ENCODE peak calls at places on chromosomes 16 and 17, in five cellular contexts. One of them, this sample, is unnamed.

GRCh38 chr17:82217530-82218204 is 5.0 kb upstream of the CCDC57 start:
- DNase-seq in HCT116: no peak
- DNase-seq in SK-N-SH: peak; percentile 46
- DNase-seq in neural progenitor cell: no peak
- DNase-seq in PC-3: peak; percentile 93
- DNase-seq in this sample: peak; percentile 91

GRCh38 chr17:2792541-2793169 is 3.6 kb upstream of the RAP1GAP2 start:
- DNase-seq in neural progenitor cell: no peak
- DNase-seq in SK-N-SH: no peak
- DNase-seq in PC-3: no peak
- DNase-seq in HCT116: no peak
- DNase-seq in this sample: no peak

GRCh38 chr16:12358898-12359297 is 382.4 kb downstream of the SNX29 start:
- DNase-seq in HCT116: no peak
- DNase-seq in neural progenitor cell: no peak
- DNase-seq in SK-N-SH: no peak
- DNase-seq in PC-3: peak; percentile 86
- DNase-seq in this sample: no peak

GRCh38 chr17:2551928-2552327 is 40.2 kb upstream of the METTL16 start:
- DNase-seq in neural progenitor cell: peak; percentile 95
- DNase-seq in PC-3: no peak
- DNase-seq in SK-N-SH: no peak
- DNase-seq in HCT116: no peak
- DNase-seq in this sample: no peak

GRCh38 chr16:86042996-86043725 is 144.2 kb downstream of the IRF8 start:
- DNase-seq in neural progenitor cell: no peak
- DNase-seq in PC-3: no peak
- DNase-seq in HCT116: no peak
- DNase-seq in SK-N-SH: no peak
- DNase-seq in this sample: no peak

GRCh38 chr17:62625870-62626200 is 1.6 kb upstream of the MRC2 start:
- DNase-seq in HCT116: no peak
- DNase-seq in SK-N-SH: peak; percentile 13
- DNase-seq in neural progenitor cell: peak; percentile 73
- DNase-seq in PC-3: no peak
- DNase-seq in this sample: no peak

GRCh38 chr16:80198995-80199299 is 341.8 kb upstream of the DYNLRB2 start:
- DNase-seq in neural progenitor cell: no peak
- DNase-seq in SK-N-SH: no peak
- DNase-seq in HCT116: no peak
- DNase-seq in PC-3: no peak
- DNase-seq in this sample: peak; percentile 65

GRCh38 chr16:11232852-11233726 is 22.9 kb downstream of the SOCS1 start:
- DNase-seq in HCT116: no peak
- DNase-seq in SK-N-SH: no peak
- DNase-seq in neural progenitor cell: no peak
- DNase-seq in PC-3: no peak
- DNase-seq in this sample: no peak

GRCh38 chr16:50620646-50621451 is 60.3 kb downstream of the SNX20 start:
- DNase-seq in neural progenitor cell: no peak
- DNase-seq in SK-N-SH: no peak
- DNase-seq in PC-3: no peak
- DNase-seq in HCT116: no peak
- DNase-seq in this sample: no peak

GRCh38 chr17:867896-868489 is 85.8 kb downstream of the MRM3 start:
- DNase-seq in PC-3: no peak
- DNase-seq in neural progenitor cell: no peak
- DNase-seq in HCT116: no peak
- DNase-seq in SK-N-SH: no peak
- DNase-seq in this sample: no peak

GRCh38 chr17:869567-870530 is 87.7 kb downstream of the MRM3 start:
- DNase-seq in HCT116: peak; percentile 72
- DNase-seq in neural progenitor cell: no peak
- DNase-seq in SK-N-SH: no peak
- DNase-seq in PC-3: peak; percentile 86
- DNase-seq in this sample: peak; percentile 94

GRCh38 chr17:866568-867087 is 84.5 kb downstream of the MRM3 start:
- DNase-seq in HCT116: no peak
- DNase-seq in SK-N-SH: no peak
- DNase-seq in PC-3: no peak
- DNase-seq in neural progenitor cell: no peak
- DNase-seq in this sample: no peak

GRCh38 chr17:871731-872517 is 89.8 kb downstream of the MRM3 start:
- DNase-seq in neural progenitor cell: no peak
- DNase-seq in PC-3: no peak
- DNase-seq in HCT116: no peak
- DNase-seq in SK-N-SH: no peak
- DNase-seq in this sample: no peak

DNA sequence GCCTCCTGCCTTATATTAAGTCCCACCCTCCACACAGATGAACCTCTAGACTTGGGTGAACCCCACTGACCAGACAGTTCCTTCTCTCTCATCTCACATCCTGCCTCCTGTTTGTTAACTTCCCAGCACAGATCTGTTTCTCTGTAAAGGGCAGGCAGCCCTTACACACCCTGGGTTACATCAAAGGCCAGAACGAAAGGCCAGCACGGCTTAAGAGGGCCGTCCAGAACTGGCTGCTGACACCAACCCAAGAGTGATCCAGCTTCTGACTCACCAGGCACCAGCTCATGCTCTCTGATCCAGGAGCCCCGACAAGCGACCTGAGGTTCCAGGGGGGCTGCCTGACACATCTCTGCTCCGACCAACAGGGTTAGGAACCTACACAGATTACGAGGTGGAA is 86.9 kb downstream of the MRM3 start:
- DNase-seq in neural progenitor cell: no peak
- DNase-seq in PC-3: no peak
- DNase-seq in SK-N-SH: no peak
- DNase-seq in HCT116: no peak
- DNase-seq in this sample: peak; percentile 92
- TF ChIP-seq EZH2phosphoT487 in neural progenitor cell: no peak
- TF ChIP-seq EZH2phosphoT487 in PC-3: no peak
- TF ChIP-seq EZH2phosphoT487 in SK-N-SH: no peak
- TF ChIP-seq EZH2phosphoT487 in HCT116: no peak
- TF ChIP-seq EZH2phosphoT487 in this sample: no peak

GRCh38 chr17:59763861-59764260 is 56.4 kb downstream of the VMP1 start:
- DNase-seq in PC-3: no peak
- DNase-seq in neural progenitor cell: no peak
- DNase-seq in SK-N-SH: no peak
- DNase-seq in HCT116: no peak
- DNase-seq in this sample: peak; percentile 85

GRCh38 chr17:59767176-59767575 is 59.7 kb downstream of the VMP1 start:
- DNase-seq in neural progenitor cell: no peak
- DNase-seq in HCT116: no peak
- DNase-seq in PC-3: no peak
- DNase-seq in SK-N-SH: no peak
- DNase-seq in this sample: no peak

GRCh38 chr17:59764292-59764741 is 56.9 kb downstream of the VMP1 start:
- DNase-seq in HCT116: no peak
- DNase-seq in PC-3: no peak
- DNase-seq in SK-N-SH: no peak
- DNase-seq in neural progenitor cell: no peak
- DNase-seq in this sample: peak; percentile 48

GRCh38 chr17:59765038-59765437 is 57.6 kb downstream of the VMP1 start:
- DNase-seq in neural progenitor cell: no peak
- DNase-seq in PC-3: no peak
- DNase-seq in HCT116: no peak
- DNase-seq in SK-N-SH: no peak
- DNase-seq in this sample: no peak

GRCh38 chr17:59766486-59766885 is 59.0 kb downstream of the VMP1 start:
- DNase-seq in SK-N-SH: no peak
- DNase-seq in PC-3: no peak
- DNase-seq in HCT116: no peak
- DNase-seq in neural progenitor cell: no peak
- DNase-seq in this sample: no peak
- H3K4me3 ChIP-seq in SK-N-SH: no peak overlapping the region
- H3K4me3 ChIP-seq in PC-3: no peak overlapping the region
- H3K4me3 ChIP-seq in HCT116: no peak overlapping the region
- H3K4me3 ChIP-seq in neural progenitor cell: no peak overlapping the region
- H3K4me3 ChIP-seq in this sample: no peak overlapping the region

GRCh38 chr17:59266748-59267147 is 46.4 kb downstream of the GDPD1 start:
- DNase-seq in PC-3: no peak
- DNase-seq in neural progenitor cell: no peak
- DNase-seq in HCT116: no peak
- DNase-seq in SK-N-SH: no peak
- DNase-seq in this sample: peak; percentile 13
- TF ChIP-seq EZH2phosphoT487 in PC-3: no peak
- TF ChIP-seq EZH2phosphoT487 in neural progenitor cell: no peak
- TF ChIP-seq EZH2phosphoT487 in HCT116: no peak
- TF ChIP-seq EZH2phosphoT487 in SK-N-SH: no peak
- TF ChIP-seq EZH2phosphoT487 in this sample: no peak

GRCh38 chr17:77147357-77147801 is 6.6 kb downstream of the SEC14L1 start:
- DNase-seq in HCT116: no peak
- DNase-seq in SK-N-SH: no peak
- DNase-seq in PC-3: no peak
- DNase-seq in neural progenitor cell: no peak
- DNase-seq in this sample: no peak
- H3K4me3 ChIP-seq in HCT116: no peak overlapping the region
- H3K4me3 ChIP-seq in SK-N-SH: no peak overlapping the region
- H3K4me3 ChIP-seq in PC-3: no peak overlapping the region
- H3K4me3 ChIP-seq in neural progenitor cell: no peak overlapping the region
- H3K4me3 ChIP-seq in this sample: no peak overlapping the region

DNA sequence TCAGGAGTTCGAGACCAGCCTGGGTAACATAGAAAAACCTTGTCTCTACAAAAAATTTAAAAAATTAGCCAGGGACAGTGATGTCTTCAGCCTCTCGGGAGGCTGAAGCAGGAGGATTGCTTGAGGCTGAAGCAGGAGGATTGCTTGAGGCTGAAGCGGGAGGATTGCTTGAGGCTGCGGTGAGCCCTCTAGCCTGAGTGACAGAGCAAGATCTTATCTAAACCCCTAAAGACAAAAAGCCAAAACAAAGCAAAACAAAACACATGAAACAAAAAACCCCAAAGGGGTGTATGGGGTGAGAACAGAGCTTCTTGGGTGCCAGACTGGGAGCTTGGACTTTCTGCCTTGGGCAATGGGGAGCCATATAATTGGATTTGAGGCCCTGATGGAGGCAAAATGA is 2.6 kb downstream of the SPNS3 start:
- DNase-seq in HCT116: no peak
- DNase-seq in PC-3: no peak
- DNase-seq in SK-N-SH: no peak
- DNase-seq in neural progenitor cell: no peak
- DNase-seq in this sample: no peak
- TF ChIP-seq EZH2phosphoT487 in HCT116: no peak
- TF ChIP-seq EZH2phosphoT487 in PC-3: no peak
- TF ChIP-seq EZH2phosphoT487 in SK-N-SH: no peak
- TF ChIP-seq EZH2phosphoT487 in neural progenitor cell: no peak
- TF ChIP-seq EZH2phosphoT487 in this sample: no peak

This sample was measured in GM23248.